ENCODE peak calls at places on chromosomes 4 and X, in four cellular contexts. E is stomach, K is IMR-90, M is hepatocyte. Y is an unnamed sample.
A peak's percentile ranks its signal among the peaks of the same experiment; 100 is the strongest.

GRCh38 chrX:12304261-12304660 is 166.0 kb downstream of the FRMPD4 start:
- DNase-seq in M (no peak), K (peak; percentile 30), E (no peak), Y (no peak)

GRCh38 chr4:25580633-25581467 is 74.8 kb upstream of the SLC34A2 start:
- DNase-seq in E (peak; percentile 49), M (no peak), K (no peak), Y (no peak)

GRCh38 chrX:10012776-10013175 is 45.6 kb downstream of the CLDN34 start:
- DNase-seq in M (no peak), E (no peak), K (no peak), Y (no peak)

GRCh38 chr4:42483426-42484379 is 86.4 kb downstream of the SHISA3 start:
- DNase-seq in M (no peak), K (peak; percentile 11), E (no peak), Y (no peak)

GRCh38 chr4:90080116-90080515 is 47.1 kb upstream of the CCSER1 start:
- DNase-seq in M (no peak), E (no peak), K (no peak), Y (no peak)

GRCh38 chrX:145817299-145817665 is 347 bp upstream of the SLITRK2 start:
- DNase-seq in E (no peak), K (no peak), M (no peak), Y (no peak)

GRCh38 chr4:186845137-186845842 is 121.6 kb upstream of the FAT1 start:
- DNase-seq in K (peak; percentile 97), M (peak; percentile 59), E (no peak), Y (no peak)

GRCh38 chr4:82524570-82525152 is 37.1 kb downstream of the TMEM150C start:
- DNase-seq in E (no peak), M (peak; percentile 18), K (no peak), Y (no peak)

GRCh38 chr4:17469931-17470674 is 41.8 kb downstream of the QDPR start:
- DNase-seq in M (no peak), K (peak; percentile 64), E (no peak), Y (no peak)

GRCh38 chrX:100880368-100880767 is 6.2 kb upstream of the NOX1 start:
- DNase-seq in M (no peak), E (no peak), K (no peak), Y (no peak)

GRCh38 chrX:112081781-112082482 is 644 bp downstream of the TRPC5 start:
- DNase-seq in M (peak; percentile 6), K (no peak), E (no peak), Y (no peak)

GRCh38 chr4:169009281-169010124 is 552 bp downstream of the CBR4 start:
- DNase-seq in M (peak; percentile 73), K (peak; percentile 53), E (peak; percentile 63), Y (peak; percentile 73)
- H3K4me1 ChIP-seq in M (peaks cover 31% of the 10 kb centered on the region), K (peaks cover 4% of the 10 kb centered on the region), E (peaks cover 27% of the 10 kb centered on the region), Y (peaks cover 16% of the 10 kb centered on the region)

GRCh38 chr4:3717241-3717640 is 48.9 kb upstream of the ADRA2C start:
- DNase-seq in M (no peak), K (no peak), E (no peak), Y (no peak)

GRCh38 chr4:3716034-3716875 is 49.9 kb upstream of the ADRA2C start:
- DNase-seq in E (no peak), K (no peak), M (no peak), Y (no peak)

GRCh38 chr4:3715251-3716033 is 50.7 kb upstream of the ADRA2C start:
- DNase-seq in E (no peak), M (no peak), K (no peak), Y (no peak)

GRCh38 chr4:3718462-3718861 is 47.7 kb upstream of the ADRA2C start:
- DNase-seq in E (no peak), K (no peak), M (no peak), Y (no peak)

GRCh38 chr4:3716876-3717235 is 49.3 kb upstream of the ADRA2C start:
- DNase-seq in K (no peak), M (no peak), E (no peak), Y (no peak)
- H3K4me3 ChIP-seq in K (no peak overlapping the region), M (no peak overlapping the region), E (no peak overlapping the region), Y (no peak overlapping the region)

GRCh38 chrX:73069365-73070035 is 9.8 kb downstream of the PABPC1L2A start:
- DNase-seq in M (no peak), K (no peak), E (no peak), Y (no peak)

DNA sequence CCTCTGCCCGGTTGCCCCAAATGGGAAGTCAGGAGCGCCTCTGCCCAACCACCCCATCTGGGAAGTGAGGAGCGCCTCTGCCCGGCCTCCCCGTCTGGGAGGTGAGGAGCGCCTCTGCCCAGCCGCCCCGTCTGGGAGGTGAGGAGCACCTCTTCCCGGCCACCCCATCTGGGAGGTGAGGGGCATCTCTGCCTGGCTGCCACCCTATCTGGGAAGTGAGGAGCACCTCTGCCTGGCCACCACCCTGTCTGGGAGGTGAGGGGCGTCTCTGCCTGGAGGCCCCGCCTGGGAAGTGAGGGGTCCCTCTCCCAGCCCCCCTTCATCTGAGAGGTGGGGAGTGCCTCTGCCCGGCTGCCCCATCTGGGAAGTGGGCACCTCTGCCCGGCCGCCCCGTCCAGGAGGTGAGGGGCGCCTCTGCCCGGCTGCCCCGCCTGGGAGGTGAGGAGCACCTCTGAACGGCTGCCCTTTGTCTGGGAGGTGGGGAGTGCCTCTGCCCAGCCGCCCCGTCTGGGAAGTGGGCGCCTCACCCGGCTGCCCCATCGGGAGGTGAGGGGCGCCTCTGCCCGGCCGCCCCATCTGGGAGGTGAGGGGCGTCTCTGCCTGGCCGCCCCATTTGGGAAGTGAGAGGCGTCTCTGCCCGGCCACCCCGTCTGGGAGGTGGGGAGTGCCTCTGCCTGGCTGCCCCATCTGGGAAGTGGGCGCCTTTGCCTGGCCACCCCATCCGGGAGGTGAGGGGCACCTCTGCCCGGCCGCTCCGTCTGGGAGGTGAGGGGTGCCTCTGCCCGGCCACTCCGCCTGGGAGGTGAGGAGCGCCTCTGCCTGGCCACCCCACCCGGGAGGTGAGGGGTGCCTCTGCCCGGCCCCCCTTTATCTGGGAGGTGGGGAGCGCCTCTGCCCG is 10.6 kb downstream of the PABPC1L2A start:
- DNase-seq in K (no peak), E (no peak), M (no peak), Y (no peak)
- H3K9me3 ChIP-seq in K (no peaks in the 10 kb centered on the region), E (peaks cover 39% of the 10 kb centered on the region), M (no peaks in the 10 kb centered on the region), Y (no peaks in the 10 kb centered on the region)

DNA sequence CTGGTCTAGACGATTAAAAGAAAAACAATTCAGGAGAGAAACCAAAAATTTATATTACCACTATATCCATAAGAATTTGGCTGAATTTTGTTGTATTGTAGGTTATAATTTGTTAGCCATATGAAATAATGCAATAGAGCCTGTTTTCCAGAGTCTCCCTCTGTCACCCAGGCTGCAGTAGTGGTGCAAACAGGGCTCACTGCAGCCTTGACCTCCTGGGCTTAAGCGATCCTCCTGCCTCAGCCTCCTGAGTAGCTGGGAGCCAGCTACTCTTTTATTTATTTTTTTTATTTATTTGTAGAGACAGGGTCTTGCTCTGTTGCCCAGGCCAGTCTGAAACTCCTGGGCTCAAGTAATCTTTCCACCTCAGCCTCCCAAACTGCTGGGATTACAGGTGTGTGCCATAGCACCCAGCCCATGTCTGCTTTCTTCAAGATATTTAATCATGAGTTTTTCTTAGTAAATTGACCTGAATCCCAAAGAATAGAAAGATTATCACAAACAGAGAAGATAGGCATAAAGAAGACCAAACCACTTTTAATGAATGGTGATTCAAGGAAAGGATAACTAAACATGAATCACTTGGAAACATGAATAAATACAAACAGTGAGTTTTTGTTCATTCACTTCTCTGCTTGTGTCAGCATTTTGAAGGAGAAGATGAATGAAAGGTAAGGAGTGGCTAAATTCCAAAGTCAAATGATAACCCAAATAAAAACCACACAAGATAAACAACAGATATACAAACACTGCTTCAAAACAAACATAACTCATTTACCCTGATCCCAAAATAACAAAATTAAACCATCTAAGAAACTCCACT is 82.1 kb downstream of the PPP3CA start:
- DNase-seq in E (no peak), M (no peak), K (no peak), Y (no peak)
- H3K4me1 ChIP-seq in E (peaks cover 20% of the 10 kb centered on the region), M (no peaks in the 10 kb centered on the region), K (peaks cover 2% of the 10 kb centered on the region), Y (no peaks in the 10 kb centered on the region)

GRCh38 chr4:77075869-77076801 is at the start of gene CCNI:
- DNase-seq in K (peak; percentile 97), E (peak; percentile 97), M (peak; percentile 99), Y (peak; percentile 95)

GRCh38 chr4:77079281-77079680 is 3.5 kb upstream of the CCNI start:
- DNase-seq in M (no peak), K (no peak), E (no peak), Y (no peak)

GRCh38 chr4:77078401-77078800 is 2.6 kb upstream of the CCNI start:
- DNase-seq in K (no peak), M (no peak), E (no peak), Y (no peak)

GRCh38 chr4:77074961-77075855 is 581 bp downstream of the CCNI start:
- DNase-seq in K (peak; percentile 65), M (peak; percentile 78), E (peak; percentile 68), Y (peak; percentile 74)

GRCh38 chr4:77076889-77077635 is 1.3 kb upstream of the CCNI start:
- DNase-seq in M (no peak), E (no peak), K (no peak), Y (no peak)
- H3K4me3 ChIP-seq in M (peak overlapping the region; percentile 42), E (peak overlapping the region; percentile 76), K (no peak overlapping the region), Y (peak overlapping the region; percentile 88)

GRCh38 chr4:141971854-141972253 is 335.5 kb downstream of the IL15 start:
- DNase-seq in M (no peak), E (no peak), K (no peak), Y (no peak)
- H3K9me3 ChIP-seq in M (no peaks in the 10 kb centered on the region), E (peaks cover 7% of the 10 kb centered on the region), K (no peaks in the 10 kb centered on the region), Y (no peaks in the 10 kb centered on the region)

GRCh38 chr4:5921074-5921473 is 28.2 kb upstream of the CRMP1 start:
- DNase-seq in M (no peak), K (no peak), E (no peak), Y (no peak)
- H3K4me1 ChIP-seq in M (no peaks in the 10 kb centered on the region), K (no peaks in the 10 kb centered on the region), E (no peaks in the 10 kb centered on the region), Y (no peaks in the 10 kb centered on the region)

GRCh38 chr4:143386812-143387211 is 50.1 kb downstream of the GAB1 start:
- DNase-seq in K (peak; percentile 39), M (peak; percentile 34), E (no peak), Y (no peak)

GRCh38 chr4:143380651-143381050 is 44.0 kb downstream of the GAB1 start:
- DNase-seq in M (no peak), E (no peak), K (peak; percentile 74), Y (no peak)

GRCh38 chr4:143381171-143382118 is 44.8 kb downstream of the GAB1 start:
- DNase-seq in K (peak; percentile 93), M (peak; percentile 58), E (peak; percentile 85), Y (no peak)

GRCh38 chr4:143384381-143384994 is 47.8 kb downstream of the GAB1 start:
- DNase-seq in E (no peak), K (peak; percentile 47), M (no peak), Y (no peak)

GRCh38 chr4:143382539-143382938 is 45.9 kb downstream of the GAB1 start:
- DNase-seq in K (peak; percentile 53), M (no peak), E (no peak), Y (no peak)
- H3K4me3 ChIP-seq in K (no peak overlapping the region), M (no peak overlapping the region), E (no peak overlapping the region), Y (no peak overlapping the region)